ENCODE peak calls at places on chromosomes 7 and 10, in four cellular contexts. L is mucosa of gallbladder, B is AG09319, J is RWPE1. Q is an unnamed sample.

GRCh38 chr7:133853706-133854276 is 273.3 kb upstream of the LRGUK start:
- DNase-seq in B (peak), L (peak), J (peak), Q (peak)

GRCh38 chr10:22710139-22710745 is 4.1 kb downstream of the PIP4K2A start:
- DNase-seq in J (no peak), B (no peak), L (no peak), Q (no peak)

GRCh38 chr10:5890519-5890878 is 456 bp downstream of the FBH1 start:
- DNase-seq in J (peak), L (no peak), B (no peak), Q (no peak)

GRCh38 chr7:74311305-74311744 is 22.1 kb downstream of the CLIP2 start:
- DNase-seq in L (no peak), B (no peak), J (peak), Q (no peak)

GRCh38 chr7:1281068-1281467 is 48.4 kb downstream of the UNCX start:
- DNase-seq in B (no peak), J (no peak), L (no peak), Q (no peak)

GRCh38 chr7:44145969-44146897 is 5.1 kb upstream of the MYL7 start:
- DNase-seq in J (peak), L (peak), B (peak), Q (no peak)

GRCh38 chr10:26802527-26802926 is 58.2 kb downstream of the ABI1 start:
- DNase-seq in J (no peak), L (no peak), B (no peak), Q (no peak)

GRCh38 chr10:70619271-70620019 is 16.9 kb upstream of the PRF1 start:
- DNase-seq in J (peak), B (peak), L (no peak), Q (no peak)

GRCh38 chr7:405489-406211 is 114.0 kb downstream of the PDGFA start:
- DNase-seq in B (no peak), L (no peak), J (no peak), Q (no peak)

GRCh38 chr7:69871213-69871885 is 273.1 kb downstream of the AUTS2 start:
- DNase-seq in B (no peak), L (no peak), J (peak), Q (no peak)

GRCh38 chr10:110919349-110919931 is at the start of gene SHOC2:
- DNase-seq in B (no peak), L (peak), J (peak), Q (no peak)

GRCh38 chr7:101315336-101315735 is 6.3 kb downstream of the IFT22 start:
- DNase-seq in L (peak), J (no peak), B (no peak), Q (no peak)

GRCh38 chr7:106980358-106980685 is 64.2 kb upstream of the PRKAR2B start:
- DNase-seq in L (no peak), B (no peak), J (no peak), Q (no peak)

GRCh38 chr10:132269286-132270230 is 38.2 kb downstream of the STK32C start:
- DNase-seq in J (no peak), L (no peak), B (no peak), Q (no peak)

GRCh38 chr7:135855836-135856235 is 107.2 kb upstream of the FAM180A start:
- DNase-seq in J (peak), L (no peak), B (peak), Q (no peak)

GRCh38 chr7:90407484-90407821 is 4.2 kb downstream of the CLDN12 start:
- DNase-seq in J (no peak), B (no peak), L (no peak), Q (no peak)

GRCh38 chr10:35129185-35129674 is 2.6 kb downstream of the CREM start:
- DNase-seq in J (no peak), L (no peak), B (no peak), Q (no peak)

GRCh38 chr10:5530412-5530806 is 5.6 kb downstream of the CALML3 start:
- DNase-seq in B (no peak), J (no peak), L (no peak), Q (no peak)

GRCh38 chr10:45557275-45557905 is 115.2 kb downstream of the ZFAND4 start:
- DNase-seq in J (no peak), B (no peak), L (no peak), Q (no peak)

GRCh38 chr7:37284805-37285211 is 163.9 kb downstream of the ELMO1 start:
- DNase-seq in J (no peak), L (peak), B (no peak), Q (no peak)

GRCh38 chr7:74272305-74273038 is 16.7 kb upstream of the CLIP2 start:
- DNase-seq in L (peak), B (peak), J (peak), Q (peak)

GRCh38 chr7:19122018-19122588 is 4.7 kb upstream of the TWIST1 start:
- DNase-seq in J (no peak), B (no peak), L (no peak), Q (no peak)

GRCh38 chr7:99623702-99624447 is 7.1 kb downstream of the ZSCAN25 start:
- DNase-seq in L (no peak), J (no peak), B (no peak), Q (no peak)

GRCh38 chr10:80429521-80429966 is 21.2 kb downstream of the PRXL2A start:
- DNase-seq in J (peak), L (peak), B (no peak), Q (no peak)

GRCh38 chr10:29619273-29619672 is 15.5 kb downstream of the SVIL start:
- DNase-seq in L (no peak), B (peak), J (no peak), Q (no peak)

GRCh38 chr10:98420786-98421185 is 5.8 kb upstream of the PYROXD2 start:
- DNase-seq in L (no peak), B (no peak), J (no peak), Q (no peak)

GRCh38 chr10:122499491-122499941 is 38.2 kb downstream of the HTRA1 start:
- DNase-seq in L (peak), J (no peak), B (peak), Q (no peak)

GRCh38 chr7:137120690-137121089 is 222.8 kb downstream of the PTN start:
- DNase-seq in B (no peak), L (no peak), J (no peak), Q (no peak)

GRCh38 chr10:27223964-27224363 is 16.6 kb downstream of the ACBD5 start:
- DNase-seq in L (peak), B (no peak), J (no peak), Q (no peak)

GRCh38 chr7:149285581-149285975 is 23.6 kb downstream of the ZNF783 start:
- DNase-seq in B (no peak), J (no peak), L (no peak), Q (no peak)

GRCh38 chr7:66505531-66506451 is 122.9 kb upstream of the KCTD7 start:
- DNase-seq in L (no peak), B (no peak), J (no peak), Q (no peak)

GRCh38 chr7:123190109-123190831 is 9.5 kb downstream of the SLC13A1 start:
- DNase-seq in B (no peak), J (no peak), L (no peak), Q (no peak)

GRCh38 chr7:127588697-127589482 is 679 bp downstream of the ARF5 start:
- DNase-seq in L (peak), J (peak), B (peak), Q (no peak)

GRCh38 chr10:70255329-70256299 is 22.4 kb upstream of the PPA1 start:
- DNase-seq in L (no peak), J (peak), B (no peak), Q (no peak)

GRCh38 chr7:55535637-55536016 is 36.7 kb downstream of the VOPP1 start:
- DNase-seq in J (no peak), L (no peak), B (no peak), Q (no peak)

GRCh38 chr10:15824498-15824897 is 35.8 kb downstream of the MINDY3 start:
- DNase-seq in B (no peak), J (no peak), L (no peak), Q (no peak)

Q was measured in brain pericyte.